ENCODE peak calls at places on chromosomes 7 and 10, in four cellular contexts. B is GM23338, K is hypothalamus, P is NCI-H1694. S is an unnamed sample.

GRCh38 chr10:46028584-46029570 is 1.5 kb downstream of the NCOA4 start:
- DNase-seq in K (no peak), B (peak), P (peak), S (peak)

GRCh38 chr10:109529258-109529657 is 394.1 kb downstream of the XPNPEP1 start:
- DNase-seq in K (no peak), P (no peak), B (no peak), S (no peak)

GRCh38 chr10:31219321-31219720 is 99.7 kb upstream of the ZEB1 start:
- DNase-seq in K (no peak), P (no peak), B (no peak), S (no peak)

GRCh38 chr10:124389613-124390361 is 28.9 kb downstream of the OAT start:
- DNase-seq in B (no peak), P (no peak), K (no peak), S (no peak)

GRCh38 chr10:33271969-33272583 is 62.4 kb downstream of the NRP1 start:
- DNase-seq in P (no peak), K (no peak), B (no peak), S (no peak)

GRCh38 chr7:12583181-12583580 is 12.7 kb downstream of the SCIN start:
- DNase-seq in K (no peak), B (no peak), P (no peak), S (no peak)

GRCh38 chr7:151056286-151057037 is 1.2 kb downstream of the CDK5 start:
- DNase-seq in B (peak), P (no peak), K (no peak), S (no peak)

GRCh38 chr7:47744883-47745282 is 163.0 kb upstream of the TNS3 start:
- DNase-seq in P (no peak), K (no peak), B (no peak), S (no peak)

GRCh38 chr7:69903410-69903809 is 305.1 kb downstream of the AUTS2 start:
- DNase-seq in B (no peak), P (no peak), K (no peak), S (no peak)

GRCh38 chr7:135235841-135236240 is 2.2 kb downstream of the STRA8 start:
- DNase-seq in B (no peak), P (no peak), K (no peak), S (no peak)

GRCh38 chr7:33452805-33453502 is 323.6 kb downstream of the BBS9 start:
- DNase-seq in P (no peak), K (no peak), B (no peak), S (no peak)

GRCh38 chr7:77415474-77415821 is 701 bp downstream of the GSAP start:
- DNase-seq in B (peak), K (no peak), P (no peak), S (no peak)

GRCh38 chr7:125136755-125137547 is 207.3 kb upstream of the POT1 start:
- DNase-seq in B (no peak), K (no peak), P (no peak), S (peak)

GRCh38 chr10:114917927-114918672 is 19.9 kb upstream of the TRUB1 start:
- DNase-seq in P (no peak), B (peak), K (no peak), S (peak)

GRCh38 chr7:138895700-138896099 is 85.5 kb downstream of the KIAA1549 start:
- DNase-seq in B (no peak), K (no peak), P (no peak), S (no peak)

GRCh38 chr7:118281196-118281595 is 56.7 kb downstream of the ANKRD7 start:
- DNase-seq in B (no peak), P (no peak), K (no peak), S (no peak)

GRCh38 chr10:59991661-59992060 is 85.3 kb upstream of the CCDC6 start:
- DNase-seq in K (no peak), B (peak), P (no peak), S (peak)